ENCODE peak calls at places on chromosomes 7 and 10, in four cellular contexts. B is HCT116; L is CD8-positive, alpha-beta T cell; Q is hepatocyte. G is an unnamed sample.

GRCh38 chr10:72461085-72461484 is 106.4 kb upstream of the DNAJB12 start:
- DNase-seq in B (no peak), L (no peak), Q (no peak), G (no peak)

GRCh38 chr10:55668326-55668922 is 692.6 kb downstream of the ZWINT start:
- DNase-seq in Q (peak), L (no peak), B (no peak), G (peak)

GRCh38 chr10:122267849-122268737 is 3.0 kb upstream of the BTBD16 start:
- DNase-seq in Q (peak), B (peak), L (peak), G (peak)

GRCh38 chr7:113120647-113121046 is 2.3 kb upstream of the SMIM30 start:
- DNase-seq in Q (no peak), L (no peak), B (no peak), G (peak)

GRCh38 chr10:29915116-29915785 is 144.1 kb downstream of the JCAD start:
- DNase-seq in L (no peak), Q (peak), B (no peak), G (no peak)

GRCh38 chr7:133703547-133703946 is 423.6 kb upstream of the LRGUK start:
- DNase-seq in Q (no peak), L (no peak), B (no peak), G (peak)

GRCh38 chr10:59036311-59037017 is 140.0 kb upstream of the PHYHIPL start:
- DNase-seq in Q (peak), L (no peak), B (no peak), G (no peak)

GRCh38 chr10:110979611-110980010 is 60.2 kb downstream of the SHOC2 start:
- DNase-seq in Q (no peak), L (no peak), B (no peak), G (no peak)

GRCh38 chr7:44306608-44307007 is 18.8 kb downstream of the CAMK2B start:
- DNase-seq in Q (no peak), B (no peak), L (no peak), G (no peak)

GRCh38 chr10:11879387-11880168 is 56.4 kb downstream of the PROSER2 start:
- DNase-seq in Q (no peak), L (no peak), B (no peak), G (no peak)

GRCh38 chr10:19767876-19768275 is 48.4 kb upstream of the PLXDC2 start:
- DNase-seq in Q (no peak), L (no peak), B (no peak), G (peak)

GRCh38 chr10:51214207-51214896 is 140.1 kb downstream of the PRKG1 start:
- DNase-seq in L (no peak), B (no peak), Q (no peak), G (no peak)

GRCh38 chr7:7918736-7919448 is 49.7 kb upstream of the GLCCI1 start:
- DNase-seq in B (no peak), Q (no peak), L (no peak), G (no peak)

GRCh38 chr10:119807960-119808697 is 64.5 kb downstream of the MCMBP start:
- DNase-seq in B (no peak), Q (no peak), L (no peak), G (no peak)

GRCh38 chr7:6612819-6613218 is 2.6 kb upstream of the ZNF853 start:
- DNase-seq in B (no peak), L (no peak), Q (no peak), G (no peak)

GRCh38 chr10:130933008-130933390 is 378.5 kb downstream of the TCERG1L start:
- DNase-seq in B (no peak), L (no peak), Q (no peak), G (no peak)

GRCh38 chr10:26887611-26888215 is 27.0 kb upstream of the ABI1 start:
- DNase-seq in L (no peak), B (no peak), Q (no peak), G (no peak)

GRCh38 chr7:24390376-24391157 is 106.6 kb downstream of the NPY start:
- DNase-seq in Q (no peak), B (no peak), L (no peak), G (no peak)

GRCh38 chr10:74923556-74923955 is 97.2 kb downstream of the KAT6B start:
- DNase-seq in Q (no peak), L (no peak), B (no peak), G (no peak)

GRCh38 chr10:485776-486572 is 203.5 kb downstream of the DIP2C start:
- DNase-seq in B (no peak), Q (no peak), L (no peak), G (peak)

GRCh38 chr7:144812379-144813283 is 23.2 kb downstream of the TPK1 start:
- DNase-seq in L (no peak), Q (no peak), B (no peak), G (no peak)

GRCh38 chr7:117386125-117386709 is 41.1 kb downstream of the ASZ1 start:
- DNase-seq in Q (no peak), L (no peak), B (no peak), G (no peak)

GRCh38 chr7:77497079-77497478 is 40.0 kb upstream of the PTPN12 start:
- DNase-seq in L (no peak), B (no peak), Q (no peak), G (no peak)

GRCh38 chr10:17216217-17216900 is 11.7 kb upstream of the VIM start:
- DNase-seq in Q (peak), L (no peak), B (peak), G (no peak)

GRCh38 chr10:109089779-109090178 is 833.5 kb downstream of the XPNPEP1 start:
- DNase-seq in L (no peak), B (no peak), Q (no peak), G (no peak)

DNA sequence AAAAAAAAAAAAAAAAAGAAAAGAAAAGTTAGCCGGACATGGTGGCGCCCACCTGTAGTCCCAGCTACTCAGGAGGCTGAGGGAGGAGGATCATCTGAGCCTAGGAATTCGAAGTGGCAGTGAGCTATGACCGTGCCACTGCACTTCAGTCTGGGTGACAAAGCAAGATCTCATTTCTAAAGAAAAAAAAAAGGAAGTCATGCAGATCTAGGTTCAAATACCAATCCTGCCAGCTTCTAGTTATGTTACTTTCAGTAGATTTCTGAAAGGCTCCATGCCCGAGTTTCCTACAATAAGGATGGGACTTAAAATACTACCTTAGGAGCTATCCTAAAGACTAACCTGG is 4.5 kb downstream of the ZC3HAV1 start:
- DNase-seq in B (no peak), Q (no peak), L (no peak), G (no peak)
- H3K4me3 ChIP-seq in B (no peak), Q (no peak), L (peak), G (no peak)

GRCh38 chr10:10845240-10845639 is 172.4 kb upstream of the CELF2 start:
- DNase-seq in L (no peak), Q (no peak), B (no peak), G (no peak)

GRCh38 chr10:10845826-10846225 is 171.8 kb upstream of the CELF2 start:
- DNase-seq in Q (no peak), L (no peak), B (no peak), G (no peak)

GRCh38 chr10:10847313-10847712 is 170.4 kb upstream of the CELF2 start:
- DNase-seq in L (no peak), Q (no peak), B (no peak), G (no peak)

GRCh38 chr10:10848488-10849111 is 169.1 kb upstream of the CELF2 start:
- DNase-seq in L (no peak), Q (no peak), B (no peak), G (no peak)

DNA sequence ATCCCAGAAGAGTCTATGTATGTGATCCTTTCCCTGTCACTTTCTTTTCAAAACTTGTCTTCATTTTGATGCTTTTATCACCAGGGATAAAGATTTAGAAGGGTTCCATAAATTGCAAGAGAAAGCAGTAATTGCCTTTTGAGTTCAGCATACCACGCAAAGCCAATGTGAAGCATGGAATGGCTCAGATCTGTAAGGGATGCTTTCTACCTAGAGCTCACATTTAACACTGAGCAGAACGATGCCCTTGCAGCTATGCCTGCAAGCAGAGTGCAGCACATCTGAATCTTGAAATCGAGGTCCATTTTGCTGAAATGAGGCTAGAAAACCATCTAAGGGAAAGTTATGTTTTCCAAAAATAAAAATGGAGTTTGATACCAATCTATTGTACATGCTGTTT is 171.2 kb upstream of the CELF2 start:
- DNase-seq in B (no peak), L (no peak), Q (no peak), G (no peak)
- TF ChIP-seq CTCF in B (no peak), L (no peak), Q (no peak), G (no peak)

GRCh38 chr7:128891110-128891941 is 19.2 kb downstream of the KCP start:
- DNase-seq in Q (peak), L (no peak), B (no peak), G (peak)
- H3K4me3 ChIP-seq in Q (no peak), L (no peak), B (peak), G (no peak)

GRCh38 chr7:41731486-41732278 is 28.8 kb upstream of the INHBA start:
- DNase-seq in B (no peak), Q (no peak), L (no peak), G (no peak)

GRCh38 chr7:41730668-41731067 is 27.8 kb upstream of the INHBA start:
- DNase-seq in L (no peak), B (no peak), Q (peak), G (no peak)

GRCh38 chr7:41733063-41733398 is 30.1 kb upstream of the INHBA start:
- DNase-seq in B (no peak), Q (no peak), L (no peak), G (no peak)

GRCh38 chr7:41732279-41733062 is 29.6 kb upstream of the INHBA start:
- DNase-seq in B (peak), Q (no peak), L (no peak), G (no peak)
- TF ChIP-seq CTCF in B (no peak), Q (peak), L (no peak), G (peak)

GRCh38 chr7:192701-193536 is 548 bp downstream of the FAM20C start:
- DNase-seq in Q (peak), L (no peak), B (no peak), G (no peak)

GRCh38 chr7:192035-192649 is at the start of gene FAM20C:
- DNase-seq in Q (peak), L (no peak), B (peak), G (no peak)

GRCh38 chr7:190196-190595 is 2.2 kb upstream of the FAM20C start:
- DNase-seq in Q (no peak), B (no peak), L (no peak), G (no peak)

GRCh38 chr7:189719-190118 is 2.7 kb upstream of the FAM20C start:
- DNase-seq in B (no peak), Q (no peak), L (no peak), G (no peak)

DNA sequence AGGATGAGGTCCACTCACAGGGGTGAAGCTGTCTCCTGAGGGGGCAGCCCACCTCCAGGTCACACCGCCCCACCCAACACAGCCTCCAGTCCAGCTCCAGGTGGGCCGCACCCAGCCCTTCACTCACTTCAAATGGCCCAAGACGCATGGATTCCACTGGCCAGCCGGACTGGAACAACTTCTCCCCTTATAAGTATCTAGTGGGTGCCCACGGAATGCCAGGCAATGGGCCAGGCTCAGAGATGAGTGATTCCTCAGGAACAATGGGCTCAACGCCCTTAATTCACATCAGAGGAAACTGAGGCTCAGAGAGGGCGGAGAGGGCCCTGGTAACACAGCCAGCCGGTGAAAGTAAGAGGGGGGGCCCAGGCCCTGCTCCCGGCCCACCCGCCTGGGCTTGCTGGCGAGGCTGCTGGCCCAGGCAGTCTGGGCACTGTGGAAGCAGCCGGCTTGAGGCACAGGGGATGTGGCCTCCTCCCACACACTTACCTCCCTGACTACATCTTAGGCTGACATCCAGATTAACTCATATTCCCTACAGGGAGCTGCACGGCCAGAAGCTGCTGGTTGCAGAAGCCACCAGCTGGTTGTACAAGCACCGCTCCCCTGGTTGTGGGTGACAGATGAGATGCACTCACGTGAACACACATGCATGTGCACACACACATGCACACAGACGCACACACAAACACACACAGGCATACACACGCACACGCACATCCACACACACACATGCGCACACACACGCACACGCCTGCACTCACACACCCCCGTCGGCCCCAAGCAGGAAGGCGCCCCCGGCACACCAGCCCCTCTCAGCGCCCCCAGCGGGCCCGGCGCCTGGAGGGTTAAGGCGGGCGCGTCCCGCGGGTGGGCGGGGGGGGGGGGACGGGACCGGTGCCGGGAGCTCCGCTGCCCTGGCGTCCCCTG is 1.0 kb upstream of the FAM20C start:
- DNase-seq in B (peak), L (no peak), Q (peak), G (no peak)
- H3K4me3 ChIP-seq in B (peak), L (no peak), Q (peak), G (no peak)

GRCh38 chr7:143492799-143493568 is 15.3 kb downstream of the TAS2R41 start:
- DNase-seq in L (no peak), Q (no peak), B (no peak), G (no peak)

GRCh38 chr7:143492043-143492471 is 14.4 kb downstream of the TAS2R41 start:
- DNase-seq in L (no peak), Q (peak), B (peak), G (no peak)

GRCh38 chr7:143495806-143496672 is 18.4 kb downstream of the TAS2R41 start:
- DNase-seq in Q (no peak), L (no peak), B (no peak), G (no peak)

GRCh38 chr7:143493755-143494154 is 16.1 kb downstream of the TAS2R41 start:
- DNase-seq in Q (no peak), L (no peak), B (no peak), G (no peak)

GRCh38 chr7:143494622-143495021 is 16.9 kb downstream of the TAS2R41 start:
- DNase-seq in B (no peak), L (no peak), Q (no peak), G (no peak)
- TF ChIP-seq CTCF in B (peak), L (no peak), Q (no peak), G (no peak)

GRCh38 chr10:115001506-115002381 is 63.7 kb downstream of the TRUB1 start:
- DNase-seq in Q (no peak), L (no peak), B (no peak), G (no peak)
- H3K4me3 ChIP-seq in Q (no peak), L (no peak), B (no peak), G (no peak)

GRCh38 chr7:107754642-107755041 is 10.7 kb downstream of the CBLL1 start:
- DNase-seq in B (no peak), L (no peak), Q (no peak), G (no peak)
- TF ChIP-seq CTCF in B (peak), L (no peak), Q (no peak), G (peak)

GRCh38 chr7:1026721-1027151 is 17.6 kb upstream of the GPR146 start:
- DNase-seq in L (no peak), B (no peak), Q (no peak), G (no peak)

GRCh38 chr7:1025747-1026581 is 18.4 kb upstream of the GPR146 start:
- DNase-seq in B (no peak), Q (no peak), L (no peak), G (no peak)

GRCh38 chr7:1022801-1023465 is 21.4 kb upstream of the GPR146 start:
- DNase-seq in L (no peak), B (no peak), Q (no peak), G (no peak)

GRCh38 chr7:1024331-1024761 is 20.0 kb upstream of the GPR146 start:
- DNase-seq in B (no peak), L (no peak), Q (no peak), G (no peak)

DNA sequence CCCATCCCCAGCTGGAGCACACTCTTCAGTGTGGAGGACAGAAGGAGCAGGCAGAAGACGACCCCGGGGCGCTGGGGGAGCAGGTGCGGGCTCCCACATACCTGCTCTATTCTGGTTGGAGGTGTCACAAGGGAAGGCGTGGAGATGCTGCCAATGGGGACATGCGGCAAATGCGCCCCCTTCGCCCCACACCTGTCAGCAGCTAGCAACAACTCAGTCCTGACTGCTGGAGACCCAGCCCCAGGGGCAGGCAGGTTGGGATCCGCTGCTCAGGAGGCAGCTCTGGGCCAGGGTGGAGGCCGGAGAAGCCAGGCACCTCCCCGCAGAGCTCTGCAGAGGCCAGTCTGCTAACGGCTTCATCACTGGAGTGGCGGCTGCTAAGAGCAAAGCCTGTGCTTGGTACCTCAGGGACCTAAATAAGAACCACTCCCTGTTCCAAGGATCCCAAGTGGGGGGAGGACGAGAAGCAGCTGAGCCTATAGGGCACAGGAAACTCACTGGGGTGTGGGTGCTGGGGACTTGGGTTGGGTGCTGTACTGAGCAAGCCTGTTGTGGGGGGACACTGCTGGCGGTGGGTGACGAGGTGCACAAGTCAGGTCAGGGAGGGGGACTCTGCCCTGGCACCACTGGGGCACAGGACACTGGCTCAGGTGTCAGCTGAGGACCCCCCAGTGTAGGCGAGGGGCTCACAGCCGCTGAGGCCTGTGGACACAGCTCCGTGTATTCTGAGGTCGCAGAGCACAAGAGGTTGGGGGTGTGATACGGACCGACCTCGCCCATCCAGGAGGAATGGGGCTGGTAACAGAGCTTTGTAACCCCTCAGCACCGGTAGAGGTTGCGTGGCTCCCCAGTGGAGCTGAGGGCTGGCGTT is 19.2 kb upstream of the GPR146 start:
- DNase-seq in L (no peak), Q (no peak), B (no peak), G (no peak)
- H3K4me3 ChIP-seq in L (no peak), Q (no peak), B (no peak), G (no peak)

GRCh38 chr7:47088329-47089067 is 493.4 kb downstream of the TNS3 start:
- DNase-seq in Q (peak), B (peak), L (no peak), G (peak)

GRCh38 chr7:47092331-47092730 is 489.6 kb downstream of the TNS3 start:
- DNase-seq in B (no peak), Q (no peak), L (no peak), G (no peak)

GRCh38 chr7:47091141-47091540 is 490.8 kb downstream of the TNS3 start:
- DNase-seq in Q (no peak), B (no peak), L (no peak), G (no peak)

GRCh38 chr7:47087866-47088265 is 494.0 kb downstream of the TNS3 start:
- DNase-seq in L (no peak), Q (no peak), B (no peak), G (no peak)

DNA sequence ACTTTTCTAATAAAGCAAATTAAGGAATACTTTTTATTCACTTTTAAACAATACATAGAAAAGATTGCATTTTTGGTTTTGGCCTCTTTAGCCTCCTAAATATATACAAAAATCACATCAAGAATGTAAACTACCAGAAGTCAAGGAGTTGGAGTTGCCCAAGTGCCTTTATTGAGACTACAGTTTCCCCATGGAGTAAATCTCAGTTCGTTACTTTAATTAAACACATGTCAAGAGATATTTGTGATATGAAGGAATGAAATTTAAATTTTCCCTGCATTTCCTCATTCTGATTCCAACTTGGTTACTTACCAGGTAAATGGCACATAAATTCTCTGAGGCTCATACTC is 492.9 kb downstream of the TNS3 start:
- DNase-seq in B (no peak), Q (no peak), L (no peak), G (no peak)
- TF ChIP-seq CTCF in B (no peak), Q (no peak), L (peak), G (no peak)